ENCODE peak calls at places on chromosomes 1 and 21, in five cellular contexts. M, I, P, S and J are unnamed samples.

GRCh38 chr1:31660871-31661455 is 16.3 kb upstream of the PEF1 start:
- DNase-seq in I (no peak), M (no peak), S (no peak), P (no peak), J (no peak)

GRCh38 chr21:22476726-22477646 is 1478.8 kb downstream of the NCAM2 start:
- DNase-seq in M (no peak), I (no peak), S (no peak), P (no peak), J (no peak)

GRCh38 chr1:43058545-43059360 is 100.1 kb upstream of the SLC2A1 start:
- DNase-seq in M (no peak), S (no peak), I (no peak), P (peak; percentile 41), J (peak; percentile 68)

GRCh38 chr1:151501474-151501873 is 9.7 kb upstream of the CGN start:
- DNase-seq in S (no peak), M (peak; percentile 56), I (no peak), P (peak; percentile 38), J (no peak)

GRCh38 chr1:168621356-168621755 is 45.0 kb downstream of the XCL1 start:
- DNase-seq in P (no peak), S (no peak), M (no peak), I (no peak), J (no peak)

GRCh38 chr1:13513885-13514546 is at the start of gene LRRC38:
- DNase-seq in S (no peak), I (no peak), P (no peak), M (no peak), J (no peak)

GRCh38 chr1:20848162-20848561 is 61.1 kb upstream of the HP1BP3 start:
- DNase-seq in M (peak; percentile 85), S (no peak), I (no peak), P (no peak), J (peak; percentile 49)

GRCh38 chr1:110508038-110508437 is 10.9 kb downstream of the KCNA10 start:
- DNase-seq in S (no peak), P (no peak), I (no peak), M (no peak), J (peak; percentile 9)

GRCh38 chr1:45089711-45090110 is 77.7 kb downstream of the UROD start:
- DNase-seq in I (no peak), M (no peak), S (no peak), P (no peak), J (no peak)

GRCh38 chr1:110123224-110123623 is 11.0 kb downstream of the UBL4B start:
- DNase-seq in I (no peak), M (no peak), S (no peak), P (no peak), J (peak; percentile 15)

GRCh38 chr21:35565204-35565611 is 495.1 kb downstream of the SETD4 start:
- DNase-seq in S (no peak), I (no peak), M (no peak), P (no peak), J (peak; percentile 95)

GRCh38 chr1:9302745-9303524 is 10.2 kb downstream of the SPSB1 start:
- DNase-seq in P (no peak), M (peak; percentile 79), S (no peak), I (no peak), J (peak; percentile 97)

GRCh38 chr1:68347415-68347814 is 102.3 kb downstream of the RPE65 start:
- DNase-seq in I (peak; percentile 35), S (no peak), M (no peak), P (no peak), J (no peak)

GRCh38 chr21:15514073-15514946 is 215.5 kb upstream of the USP25 start:
- DNase-seq in I (peak; percentile 45), P (no peak), S (peak; percentile 94), M (no peak), J (no peak)

GRCh38 chr1:22711591-22712501 is 1.2 kb downstream of the EPHB2 start:
- DNase-seq in I (no peak), M (peak; percentile 19), P (no peak), S (no peak), J (peak; percentile 39)

GRCh38 chr1:24321712-24322635 is 2.8 kb downstream of the GRHL3 start:
- DNase-seq in S (no peak), P (peak; percentile 81), I (no peak), M (no peak), J (peak; percentile 76)

GRCh38 chr21:17780539-17780938 is 38.6 kb downstream of the C21orf91 start:
- DNase-seq in S (no peak), P (no peak), I (peak; percentile 95), M (no peak), J (no peak)

GRCh38 chr1:89959719-89960118 is 35.2 kb upstream of the ZNF326 start:
- DNase-seq in P (no peak), I (no peak), M (no peak), S (no peak), J (no peak)

GRCh38 chr1:89965203-89965900 is 29.6 kb upstream of the ZNF326 start:
- DNase-seq in I (no peak), P (peak; percentile 32), S (no peak), M (no peak), J (no peak)

GRCh38 chr1:89959070-89959654 is 35.7 kb upstream of the ZNF326 start:
- DNase-seq in M (no peak), S (no peak), I (no peak), P (no peak), J (no peak)

GRCh38 chr1:89962742-89963075 is 32.2 kb upstream of the ZNF326 start:
- DNase-seq in I (no peak), P (no peak), S (no peak), M (no peak), J (peak; percentile 64)

DNA sequence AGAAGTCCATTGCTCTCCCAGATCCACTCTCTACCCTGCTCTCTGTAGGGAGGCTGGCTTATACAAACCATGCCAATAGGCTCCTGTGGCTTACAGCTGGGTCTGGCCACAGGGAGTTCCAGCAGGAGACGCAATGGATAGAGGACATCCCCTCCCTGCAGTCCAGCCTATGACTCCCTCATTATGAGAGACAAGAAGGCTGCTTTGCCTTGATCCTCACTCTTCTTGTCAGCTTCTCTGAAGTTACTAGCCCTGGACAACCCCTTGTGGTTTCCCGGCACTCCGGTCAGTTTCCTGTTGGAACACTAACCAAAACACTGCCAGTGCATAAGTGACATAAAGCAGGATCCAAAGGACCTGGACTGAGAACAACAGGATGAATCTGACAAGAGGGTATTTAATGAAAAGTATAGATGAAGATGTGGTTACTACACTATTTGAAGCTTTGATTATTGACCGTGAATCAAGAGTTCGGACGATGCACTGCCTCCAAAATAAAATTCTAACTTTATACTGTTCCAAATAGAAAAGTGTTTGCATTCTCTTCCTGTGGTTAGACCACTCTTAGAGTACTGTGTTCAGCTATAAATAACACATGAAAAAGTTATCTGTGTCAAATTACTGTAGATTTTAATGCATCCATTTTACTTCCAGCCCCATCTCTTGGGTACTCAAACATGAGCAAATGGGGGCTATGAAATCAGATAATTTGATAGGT is 32.7 kb upstream of the ZNF326 start:
- DNase-seq in P (no peak), I (no peak), S (no peak), M (no peak), J (peak; percentile 68)
- H3K4me3 ChIP-seq in P (no peak overlapping the region), I (no peak overlapping the region), S (no peak overlapping the region), M (no peak overlapping the region), J (no peak overlapping the region)

DNA sequence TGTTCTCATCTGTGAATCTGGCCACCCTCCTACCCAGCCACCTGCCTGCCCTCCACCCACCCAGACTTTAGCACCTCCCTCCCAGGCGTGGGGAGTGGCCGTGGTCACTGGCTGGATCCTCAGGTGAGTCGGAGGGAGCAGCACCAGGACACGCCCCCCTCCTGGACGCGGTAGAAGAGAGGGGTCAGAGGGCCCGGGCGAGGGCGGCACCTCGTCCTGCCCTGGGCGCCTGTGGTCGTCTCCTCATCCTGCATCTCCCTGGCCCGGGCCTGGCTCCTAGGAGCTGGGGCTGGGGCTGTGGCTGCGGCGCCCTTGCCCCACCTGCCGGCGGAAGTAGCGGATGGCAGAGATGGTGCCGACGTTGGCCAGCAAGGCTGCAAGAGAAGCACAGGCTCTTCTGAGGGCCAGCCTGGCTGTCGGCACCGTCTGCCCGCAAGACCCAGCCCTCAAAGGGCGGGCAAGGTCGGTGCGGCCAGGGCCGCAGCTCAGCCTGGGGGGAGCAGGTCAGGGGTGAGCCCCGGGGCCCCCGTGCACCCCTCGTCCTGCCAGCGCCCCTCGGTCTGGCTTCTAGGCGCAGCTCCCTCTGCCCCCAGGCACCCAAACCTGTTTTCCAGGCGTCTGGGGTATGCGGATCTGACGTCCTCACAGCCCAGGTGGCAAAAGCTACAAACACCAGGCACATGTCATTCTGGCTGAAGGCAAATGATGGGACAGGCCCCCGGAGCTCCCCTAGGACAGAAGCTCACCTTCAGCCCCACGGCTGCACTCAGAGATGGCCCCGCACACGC is 5.8 kb downstream of the PERM1 start:
- DNase-seq in I (no peak), P (peak; percentile 51), S (peak; percentile 39), M (peak; percentile 84), J (peak; percentile 36)
- TF ChIP-seq BHLHE40 in I (no peak), P (no peak), S (no peak), M (no peak), J (no peak)

DNA sequence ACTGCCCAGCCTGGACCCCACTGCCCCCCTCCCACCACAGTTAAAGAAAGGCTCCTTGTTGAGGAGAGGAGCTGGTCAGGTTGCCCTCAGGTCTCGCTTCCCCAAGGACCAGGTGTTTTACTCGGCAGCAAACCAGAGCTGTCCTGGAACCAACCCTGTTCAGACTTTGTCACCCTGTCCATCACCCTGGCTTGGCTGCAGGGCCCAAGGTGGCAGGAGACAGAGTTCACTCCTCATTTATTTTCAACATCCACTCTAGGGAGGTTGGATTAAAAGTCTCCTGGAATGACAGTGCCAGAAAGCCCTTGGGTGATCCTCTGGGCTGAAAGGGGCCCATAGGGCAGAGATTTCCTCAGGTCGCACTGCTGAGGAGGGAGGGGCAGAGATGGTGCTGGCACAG is 101.7 kb downstream of the TRABD2B start:
- DNase-seq in I (no peak), M (no peak), P (no peak), S (no peak), J (no peak)
- H3K4me3 ChIP-seq in I (no peak overlapping the region), M (no peak overlapping the region), P (no peak overlapping the region), S (peak overlapping the region; percentile 24), J (no peak overlapping the region)

DNA sequence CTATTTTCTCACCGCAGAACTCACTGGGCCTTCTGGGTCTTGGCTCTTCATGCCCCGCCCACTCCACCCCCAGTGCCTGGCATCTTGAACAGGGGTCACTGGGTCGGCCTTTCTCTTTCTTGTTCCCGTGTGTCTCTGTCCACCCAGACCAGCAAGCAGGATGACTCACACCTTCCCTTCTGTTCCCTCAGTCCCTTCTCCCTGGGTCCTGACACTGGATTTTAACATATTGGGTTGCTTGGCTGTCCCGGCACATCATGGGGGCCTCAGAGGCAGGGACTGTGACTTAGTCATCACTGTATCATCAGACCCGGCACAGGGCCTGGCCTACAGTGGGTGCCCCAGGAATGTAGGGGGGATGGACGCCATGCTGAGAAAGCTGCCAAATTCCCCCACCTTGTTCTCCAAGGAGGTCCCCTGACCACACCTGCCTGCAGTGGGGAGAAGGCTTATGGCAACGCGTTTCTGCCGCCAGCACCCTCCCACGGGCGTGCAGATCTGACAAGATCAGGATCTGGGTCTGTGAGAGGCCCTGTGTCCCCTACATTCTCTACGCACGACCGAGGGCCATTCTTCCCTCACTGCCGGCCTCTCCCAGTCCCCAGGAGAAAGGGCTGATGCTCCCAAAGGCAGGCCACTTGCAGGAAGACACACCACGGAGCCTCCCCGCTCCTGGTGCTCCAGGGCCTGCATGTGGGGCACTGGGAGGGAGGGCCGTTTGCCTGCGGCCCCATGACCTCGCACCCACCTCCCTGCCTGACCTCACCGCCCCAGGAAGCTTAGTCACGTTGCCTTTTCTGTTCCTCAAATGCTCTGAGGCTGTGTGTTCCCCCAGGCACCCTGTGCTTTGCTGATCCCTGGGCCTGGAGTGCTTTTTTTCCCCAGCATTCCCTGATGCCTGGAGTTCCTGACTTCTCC is 157.2 kb upstream of the TMEM51 start:
- DNase-seq in I (no peak), S (peak; percentile 74), M (peak; percentile 5), P (peak; percentile 73), J (peak; percentile 84)
- TF ChIP-seq BHLHE40 in I (no peak), S (no peak), M (no peak), P (no peak), J (no peak)

GRCh38 chr1:89688607-89689006 is 55.7 kb downstream of the LRRC8C start:
- DNase-seq in P (no peak), S (no peak), M (no peak), I (no peak), J (no peak)
- H3K4me3 ChIP-seq in P (no peak overlapping the region), S (no peak overlapping the region), M (no peak overlapping the region), I (no peak overlapping the region), J (no peak overlapping the region)

GRCh38 chr1:164644774-164645634 is 86.0 kb downstream of the PBX1 start:
- DNase-seq in P (no peak), M (no peak), S (no peak), I (no peak), J (peak; percentile 70)
- TF ChIP-seq BHLHE40 in P (no peak), M (no peak), S (no peak), I (no peak), J (no peak)